ENCODE peak calls at places on chromosome 1, in eight cellular contexts. G is esophagus squamous epithelium, V is sigmoid colon, N is breast epithelium, D is endothelial cell of umbilical vein, B is A549, K is K562, P is right lobe of liver. T is an unnamed sample.

GRCh38 chr1:229248821-229249817 is 21.8 kb upstream of the RAB4A start:
- DNase-seq in V (no peak), D (no peak), B (no peak), G (no peak), N (no peak), K (no peak), P (no peak), T (no peak)

GRCh38 chr1:65235867-65236805 is 73.2 kb upstream of the DNAJC6 start:
- DNase-seq in N (no peak), P (no peak), V (no peak), G (no peak), D (peak; percentile 52), B (no peak), K (peak; percentile 43), T (no peak)

GRCh38 chr1:23169727-23170335 is 1.2 kb upstream of the LUZP1 start:
- DNase-seq in P (no peak), D (peak; percentile 91), K (peak; percentile 81), B (no peak), V (peak; percentile 88), N (peak; percentile 80), G (peak; percentile 22), T (peak; percentile 46)

GRCh38 chr1:43711524-43712386 is 4.4 kb downstream of the ST3GAL3 start:
- DNase-seq in N (no peak), G (no peak), P (no peak), D (peak; percentile 66), B (no peak), K (no peak), V (no peak), T (no peak)

GRCh38 chr1:200794506-200795065 is 55.9 kb downstream of the CAMSAP2 start:
- DNase-seq in K (no peak), N (no peak), D (peak; percentile 18), B (no peak), V (no peak), P (no peak), G (no peak), T (no peak)

GRCh38 chr1:183841550-183841949 is 36.6 kb downstream of the RGL1 start:
- DNase-seq in V (no peak), P (no peak), K (no peak), G (no peak), D (no peak), N (no peak), B (no peak), T (no peak)

GRCh38 chr1:176222196-176222595 is 15.1 kb upstream of the COP1 start:
- DNase-seq in V (no peak), G (no peak), P (no peak), B (no peak), D (no peak), K (no peak), N (no peak), T (no peak)

GRCh38 chr1:240582953-240583352 is 29.0 kb downstream of the GREM2 start:
- DNase-seq in V (no peak), P (no peak), K (no peak), G (no peak), B (no peak), N (no peak), D (no peak), T (no peak)

GRCh38 chr1:22919341-22920025 is 53.2 kb downstream of the LACTBL1 start:
- DNase-seq in D (no peak), B (no peak), K (no peak), V (no peak), N (no peak), G (no peak), P (peak; percentile 47), T (no peak)

GRCh38 chr1:158810311-158810710 is 20.8 kb upstream of the MNDA start:
- DNase-seq in P (no peak), V (no peak), G (no peak), K (no peak), B (no peak), D (no peak), N (no peak), T (no peak)

GRCh38 chr1:217542837-217543236 is 88.1 kb downstream of the GPATCH2 start:
- DNase-seq in V (no peak), K (no peak), P (no peak), N (no peak), D (no peak), B (no peak), G (no peak), T (no peak)

GRCh38 chr1:25998075-25998761 is 355 bp upstream of the PAFAH2 start:
- DNase-seq in G (peak; percentile 88), B (peak; percentile 84), V (peak; percentile 99), N (peak; percentile 97), K (peak; percentile 95), D (peak; percentile 100), P (peak; percentile 98), T (peak; percentile 99)

GRCh38 chr1:25996966-25997758 is 701 bp downstream of the PAFAH2 start:
- DNase-seq in D (peak; percentile 36), P (no peak), V (no peak), G (no peak), B (no peak), N (no peak), K (peak; percentile 38), T (peak; percentile 66)

GRCh38 chr1:25999419-25999818 is 1.6 kb upstream of the PAFAH2 start:
- DNase-seq in B (no peak), N (no peak), P (no peak), D (no peak), G (no peak), K (no peak), V (no peak), T (no peak)

GRCh38 chr1:25994402-25994801 is 3.5 kb downstream of the PAFAH2 start:
- DNase-seq in K (no peak), P (no peak), G (no peak), D (no peak), B (no peak), N (no peak), V (no peak), T (no peak)

DNA sequence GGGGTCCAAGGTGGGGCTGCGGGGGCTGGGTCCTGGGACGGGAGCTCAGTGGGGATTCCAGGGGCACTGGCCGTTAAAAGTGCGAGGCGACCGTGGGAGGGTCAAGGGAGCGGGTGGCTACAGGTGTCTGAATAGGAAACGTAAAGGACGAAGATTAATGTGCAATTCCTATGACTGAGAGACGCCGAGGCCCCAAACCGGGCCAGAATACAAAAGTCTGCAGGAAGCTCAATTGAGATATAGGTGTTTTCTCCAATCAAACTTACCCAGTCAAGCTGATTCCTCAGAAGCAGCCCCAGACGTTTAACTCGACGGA is at the start of gene PAFAH2:
- DNase-seq in G (no peak), K (no peak), V (no peak), N (no peak), P (no peak), D (no peak), B (no peak), T (no peak)
- TF ChIP-seq POLR2A in G (no peak), K (no peak), V (no peak), N (no peak), P (no peak), D (peak; percentile 87), B (peak; percentile 5), T (peak; percentile 55)

GRCh38 chr1:19430121-19431068 is 54.9 kb downstream of the CAPZB start:
- DNase-seq in D (peak; percentile 85), N (no peak), P (no peak), B (peak; percentile 41), K (no peak), G (no peak), V (peak; percentile 70), T (no peak)

GRCh38 chr1:19435181-19435580 is 50.2 kb downstream of the CAPZB start:
- DNase-seq in P (no peak), V (peak; percentile 79), K (no peak), B (no peak), G (no peak), N (no peak), D (peak; percentile 48), T (no peak)

GRCh38 chr1:19433610-19433999 is 51.7 kb downstream of the CAPZB start:
- DNase-seq in B (no peak), N (no peak), D (no peak), G (no peak), P (no peak), V (no peak), K (no peak), T (no peak)

GRCh38 chr1:19435851-19436465 is 49.4 kb downstream of the CAPZB start:
- DNase-seq in D (peak; percentile 37), P (no peak), V (peak; percentile 72), K (no peak), G (no peak), B (no peak), N (no peak), T (no peak)

GRCh38 chr1:19432943-19433609 is 52.3 kb downstream of the CAPZB start:
- DNase-seq in P (no peak), B (no peak), V (peak; percentile 80), D (no peak), N (no peak), G (no peak), K (no peak), T (no peak)
- H3K4me1 ChIP-seq in P (peaks cover 4% of the 10 kb centered on the region), B (peaks cover 43% of the 10 kb centered on the region), V (peaks cover 5% of the 10 kb centered on the region), D (peaks cover 43% of the 10 kb centered on the region), N (peaks cover 56% of the 10 kb centered on the region), G (peaks cover 83% of the 10 kb centered on the region), K (peaks cover 11% of the 10 kb centered on the region), T (peaks cover 52% of the 10 kb centered on the region)

GRCh38 chr1:156055343-156055645 is 712 bp downstream of the LAMTOR2 start:
- DNase-seq in D (no peak), P (no peak), V (no peak), G (no peak), N (no peak), B (no peak), K (peak; percentile 14), T (no peak)

GRCh38 chr1:156054500-156055342 is at the start of gene LAMTOR2:
- DNase-seq in V (peak; percentile 98), G (peak; percentile 88), K (peak; percentile 94), N (peak; percentile 96), B (peak; percentile 98), P (peak; percentile 98), D (peak; percentile 98), T (peak; percentile 98)

GRCh38 chr1:156055649-156056048 is 1.1 kb downstream of the LAMTOR2 start:
- DNase-seq in V (no peak), D (no peak), P (no peak), K (no peak), G (no peak), B (no peak), N (no peak), T (no peak)

GRCh38 chr1:156052862-156053769 is 482 bp downstream of the UBQLN4 start:
- DNase-seq in D (peak; percentile 76), B (peak; percentile 86), G (no peak), V (peak; percentile 78), N (peak; percentile 35), P (peak; percentile 74), K (peak; percentile 82), T (peak; percentile 47)

GRCh38 chr1:156053770-156054499 is at the start of gene UBQLN4:
- DNase-seq in V (peak; percentile 96), N (peak; percentile 63), D (peak; percentile 76), K (peak; percentile 96), G (peak; percentile 48), P (peak; percentile 94), B (peak; percentile 84), T (peak; percentile 90)
- TF ChIP-seq POLR2A in V (no peak), N (no peak), D (no peak), K (peak; percentile 60), G (no peak), P (no peak), B (peak; percentile 37), T (peak; percentile 41)

DNA sequence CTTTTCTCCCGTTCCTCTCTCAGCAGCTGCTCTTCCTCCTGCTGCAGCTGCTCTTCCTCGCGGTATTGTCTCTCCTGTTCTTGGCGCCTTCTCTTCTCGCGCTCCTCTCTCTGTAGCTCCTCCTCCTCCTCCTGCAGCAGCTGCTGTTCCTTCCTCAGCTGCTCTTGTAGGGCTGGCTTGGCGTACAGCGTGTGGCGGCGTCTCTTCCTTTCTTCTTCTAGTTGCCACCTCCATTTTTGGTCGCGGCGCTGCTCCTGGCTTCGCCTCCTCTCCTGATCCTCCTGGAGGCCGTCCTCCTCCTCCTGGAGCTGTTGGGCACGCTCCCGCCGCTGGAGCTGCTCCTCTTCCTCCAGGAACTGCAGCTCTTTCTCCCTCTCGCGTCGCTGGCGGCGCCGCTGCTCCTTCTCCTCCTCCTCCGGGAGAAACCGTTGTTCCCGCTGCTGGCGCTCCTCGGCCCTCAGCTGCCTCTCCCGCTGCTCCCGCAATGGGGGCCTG is 4.8 kb downstream of the TCHH start:
- DNase-seq in B (peak; percentile 21), N (no peak), G (no peak), V (no peak), P (peak; percentile 55), K (no peak), D (peak; percentile 49), T (peak; percentile 31)
- H3K4me1 ChIP-seq in B (peaks cover 28% of the 10 kb centered on the region), N (peaks cover 10% of the 10 kb centered on the region), G (peaks cover 31% of the 10 kb centered on the region), V (no peaks in the 10 kb centered on the region), P (no peaks in the 10 kb centered on the region), K (peaks cover 14% of the 10 kb centered on the region), D (peaks cover 33% of the 10 kb centered on the region), T (peaks cover 54% of the 10 kb centered on the region)

T was measured in body of pancreas.